ENCODE peak calls at places on chromosomes 7 and 10, in eight cellular contexts. One of them, this sample, is unnamed. For H3K36me3, the result is how much of the 10 kb centered on the place peaks cover.

GRCh38 chr10:35909291-35909690 is 267.2 kb upstream of the FZD8 start:
- DNase-seq in uterus: no peak
- DNase-seq in prostate gland: no peak
- DNase-seq in suprapubic skin: no peak
- DNase-seq in esophagus squamous epithelium: no peak
- DNase-seq in body of pancreas: no peak
- DNase-seq in right lobe of liver: no peak
- DNase-seq in sigmoid colon: no peak
- DNase-seq in this sample: no peak

GRCh38 chr10:132666733-132667612 is 119.0 kb downstream of the NKX6-2 start:
- DNase-seq in body of pancreas: no peak
- DNase-seq in esophagus squamous epithelium: no peak
- DNase-seq in right lobe of liver: no peak
- DNase-seq in sigmoid colon: no peak
- DNase-seq in uterus: no peak
- DNase-seq in suprapubic skin: no peak
- DNase-seq in prostate gland: no peak
- DNase-seq in this sample: no peak

GRCh38 chr7:104982308-104982755 is 31.7 kb upstream of the KMT2E start:
- DNase-seq in uterus: no peak
- DNase-seq in body of pancreas: no peak
- DNase-seq in right lobe of liver: no peak
- DNase-seq in esophagus squamous epithelium: no peak
- DNase-seq in suprapubic skin: no peak
- DNase-seq in sigmoid colon: no peak
- DNase-seq in prostate gland: no peak
- DNase-seq in this sample: no peak

GRCh38 chr10:27285093-27285492 is 44.5 kb upstream of the ACBD5 start:
- DNase-seq in uterus: no peak
- DNase-seq in suprapubic skin: no peak
- DNase-seq in sigmoid colon: no peak
- DNase-seq in esophagus squamous epithelium: no peak
- DNase-seq in body of pancreas: peak
- DNase-seq in prostate gland: no peak
- DNase-seq in right lobe of liver: no peak
- DNase-seq in this sample: no peak

GRCh38 chr10:101940916-101941315 is 97.3 kb upstream of the KCNIP2 start:
- DNase-seq in prostate gland: no peak
- DNase-seq in body of pancreas: no peak
- DNase-seq in right lobe of liver: no peak
- DNase-seq in esophagus squamous epithelium: no peak
- DNase-seq in uterus: no peak
- DNase-seq in suprapubic skin: no peak
- DNase-seq in sigmoid colon: no peak
- DNase-seq in this sample: no peak

GRCh38 chr7:77696643-77697534 is 630 bp downstream of the RSBN1L start:
- DNase-seq in body of pancreas: peak
- DNase-seq in uterus: peak
- DNase-seq in sigmoid colon: peak
- DNase-seq in prostate gland: peak
- DNase-seq in esophagus squamous epithelium: no peak
- DNase-seq in suprapubic skin: peak
- DNase-seq in right lobe of liver: peak
- DNase-seq in this sample: peak

GRCh38 chr7:154430640-154431039 is 378.4 kb downstream of the DPP6 start:
- DNase-seq in sigmoid colon: no peak
- DNase-seq in right lobe of liver: no peak
- DNase-seq in body of pancreas: no peak
- DNase-seq in suprapubic skin: no peak
- DNase-seq in esophagus squamous epithelium: no peak
- DNase-seq in uterus: no peak
- DNase-seq in prostate gland: no peak
- DNase-seq in this sample: peak

GRCh38 chr10:105044902-105045301 is 403.8 kb downstream of the SORCS3 start:
- DNase-seq in esophagus squamous epithelium: no peak
- DNase-seq in uterus: no peak
- DNase-seq in right lobe of liver: no peak
- DNase-seq in sigmoid colon: no peak
- DNase-seq in prostate gland: no peak
- DNase-seq in body of pancreas: no peak
- DNase-seq in suprapubic skin: no peak
- DNase-seq in this sample: no peak

GRCh38 chr10:5971886-5972285 is 5.5 kb downstream of the IL15RA start:
- DNase-seq in prostate gland: no peak
- DNase-seq in suprapubic skin: no peak
- DNase-seq in sigmoid colon: peak
- DNase-seq in right lobe of liver: no peak
- DNase-seq in uterus: no peak
- DNase-seq in body of pancreas: no peak
- DNase-seq in esophagus squamous epithelium: no peak
- DNase-seq in this sample: no peak

GRCh38 chr7:3243680-3244079 is 57.4 kb upstream of the SDK1 start:
- DNase-seq in prostate gland: no peak
- DNase-seq in sigmoid colon: no peak
- DNase-seq in right lobe of liver: no peak
- DNase-seq in suprapubic skin: no peak
- DNase-seq in body of pancreas: no peak
- DNase-seq in esophagus squamous epithelium: no peak
- DNase-seq in uterus: no peak
- DNase-seq in this sample: no peak

GRCh38 chr10:44383749-44384600 is 922 bp downstream of the CXCL12 start:
- DNase-seq in prostate gland: no peak
- DNase-seq in right lobe of liver: no peak
- DNase-seq in suprapubic skin: peak
- DNase-seq in body of pancreas: peak
- DNase-seq in esophagus squamous epithelium: no peak
- DNase-seq in uterus: peak
- DNase-seq in sigmoid colon: peak
- DNase-seq in this sample: no peak

GRCh38 chr10:94483970-94484369 is 61.6 kb upstream of the HELLS start:
- DNase-seq in right lobe of liver: no peak
- DNase-seq in esophagus squamous epithelium: no peak
- DNase-seq in prostate gland: no peak
- DNase-seq in suprapubic skin: no peak
- DNase-seq in body of pancreas: no peak
- DNase-seq in uterus: no peak
- DNase-seq in sigmoid colon: no peak
- DNase-seq in this sample: no peak

GRCh38 chr10:120511165-120511564 is 54.1 kb downstream of the PLPP4 start:
- DNase-seq in suprapubic skin: no peak
- DNase-seq in body of pancreas: no peak
- DNase-seq in esophagus squamous epithelium: no peak
- DNase-seq in prostate gland: no peak
- DNase-seq in sigmoid colon: no peak
- DNase-seq in right lobe of liver: no peak
- DNase-seq in uterus: no peak
- DNase-seq in this sample: no peak

GRCh38 chr10:50511512-50512213 is 112.1 kb downstream of the SGMS1 start:
- DNase-seq in prostate gland: no peak
- DNase-seq in sigmoid colon: no peak
- DNase-seq in right lobe of liver: no peak
- DNase-seq in uterus: no peak
- DNase-seq in suprapubic skin: no peak
- DNase-seq in esophagus squamous epithelium: no peak
- DNase-seq in body of pancreas: no peak
- DNase-seq in this sample: no peak

GRCh38 chr10:17782921-17783665 is 26.1 kb upstream of the MRC1 start:
- DNase-seq in sigmoid colon: no peak
- DNase-seq in suprapubic skin: no peak
- DNase-seq in right lobe of liver: no peak
- DNase-seq in body of pancreas: no peak
- DNase-seq in uterus: peak
- DNase-seq in esophagus squamous epithelium: no peak
- DNase-seq in prostate gland: no peak
- DNase-seq in this sample: peak

GRCh38 chr10:113540845-113541553 is 11.9 kb upstream of the HABP2 start:
- DNase-seq in body of pancreas: peak
- DNase-seq in prostate gland: no peak
- DNase-seq in esophagus squamous epithelium: no peak
- DNase-seq in uterus: no peak
- DNase-seq in right lobe of liver: peak
- DNase-seq in sigmoid colon: no peak
- DNase-seq in suprapubic skin: no peak
- DNase-seq in this sample: no peak

GRCh38 chr10:12483996-12484944 is 134.9 kb downstream of the CAMK1D start:
- DNase-seq in sigmoid colon: no peak
- DNase-seq in esophagus squamous epithelium: no peak
- DNase-seq in suprapubic skin: no peak
- DNase-seq in right lobe of liver: no peak
- DNase-seq in body of pancreas: no peak
- DNase-seq in prostate gland: no peak
- DNase-seq in uterus: no peak
- DNase-seq in this sample: no peak

GRCh38 chr7:119783799-119784198 is 489.2 kb upstream of the KCND2 start:
- DNase-seq in right lobe of liver: no peak
- DNase-seq in uterus: no peak
- DNase-seq in body of pancreas: no peak
- DNase-seq in sigmoid colon: no peak
- DNase-seq in suprapubic skin: no peak
- DNase-seq in esophagus squamous epithelium: no peak
- DNase-seq in prostate gland: no peak
- DNase-seq in this sample: no peak

GRCh38 chr10:25758041-25758457 is 176.0 kb upstream of the MYO3A start:
- DNase-seq in uterus: no peak
- DNase-seq in suprapubic skin: no peak
- DNase-seq in body of pancreas: peak
- DNase-seq in right lobe of liver: no peak
- DNase-seq in prostate gland: no peak
- DNase-seq in sigmoid colon: no peak
- DNase-seq in esophagus squamous epithelium: no peak
- DNase-seq in this sample: no peak

DNA sequence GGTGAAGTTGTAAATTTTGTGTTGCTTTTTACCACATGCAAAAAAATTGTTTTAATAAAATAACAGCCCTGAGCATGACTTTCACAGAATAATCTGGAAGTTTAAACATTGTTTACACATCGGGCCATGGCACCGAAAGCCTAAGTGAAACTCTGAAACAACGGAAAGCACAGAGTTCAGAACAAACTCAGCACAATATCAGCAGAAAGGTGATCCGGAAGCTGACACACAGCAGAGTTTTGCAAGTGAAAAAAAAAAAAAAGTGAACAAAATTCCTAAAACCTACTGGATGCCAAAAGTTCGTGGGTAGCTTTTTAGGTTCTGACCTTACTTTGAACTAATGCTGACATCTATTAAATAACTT is 39.8 kb downstream of the ELMO1 start:
- DNase-seq in prostate gland: no peak
- DNase-seq in body of pancreas: no peak
- DNase-seq in suprapubic skin: no peak
- DNase-seq in sigmoid colon: no peak
- DNase-seq in esophagus squamous epithelium: no peak
- DNase-seq in right lobe of liver: no peak
- DNase-seq in uterus: no peak
- DNase-seq in this sample: no peak
- TF ChIP-seq POLR2A in prostate gland: no peak
- TF ChIP-seq POLR2A in body of pancreas: no peak
- TF ChIP-seq POLR2A in suprapubic skin: no peak
- TF ChIP-seq POLR2A in sigmoid colon: no peak
- TF ChIP-seq POLR2A in esophagus squamous epithelium: no peak
- TF ChIP-seq POLR2A in right lobe of liver: no peak
- TF ChIP-seq POLR2A in uterus: no peak
- TF ChIP-seq POLR2A in this sample: no peak

GRCh38 chr7:116796471-116796870 is 65.9 kb upstream of the CAPZA2 start:
- DNase-seq in suprapubic skin: no peak
- DNase-seq in prostate gland: no peak
- DNase-seq in right lobe of liver: no peak
- DNase-seq in body of pancreas: no peak
- DNase-seq in sigmoid colon: no peak
- DNase-seq in esophagus squamous epithelium: no peak
- DNase-seq in uterus: no peak
- DNase-seq in this sample: no peak

GRCh38 chr7:116793795-116794360 is 68.5 kb upstream of the CAPZA2 start:
- DNase-seq in esophagus squamous epithelium: no peak
- DNase-seq in uterus: no peak
- DNase-seq in sigmoid colon: no peak
- DNase-seq in prostate gland: no peak
- DNase-seq in body of pancreas: no peak
- DNase-seq in suprapubic skin: no peak
- DNase-seq in right lobe of liver: no peak
- DNase-seq in this sample: no peak

GRCh38 chr7:116790025-116790424 is 72.4 kb upstream of the CAPZA2 start:
- DNase-seq in suprapubic skin: no peak
- DNase-seq in body of pancreas: no peak
- DNase-seq in esophagus squamous epithelium: no peak
- DNase-seq in right lobe of liver: no peak
- DNase-seq in uterus: no peak
- DNase-seq in sigmoid colon: no peak
- DNase-seq in prostate gland: no peak
- DNase-seq in this sample: no peak

GRCh38 chr7:116788542-116789197 is 73.7 kb upstream of the CAPZA2 start:
- DNase-seq in sigmoid colon: no peak
- DNase-seq in right lobe of liver: no peak
- DNase-seq in body of pancreas: no peak
- DNase-seq in suprapubic skin: no peak
- DNase-seq in esophagus squamous epithelium: no peak
- DNase-seq in uterus: no peak
- DNase-seq in prostate gland: no peak
- DNase-seq in this sample: no peak

GRCh38 chr7:116792813-116793212 is 69.6 kb upstream of the CAPZA2 start:
- DNase-seq in suprapubic skin: no peak
- DNase-seq in prostate gland: no peak
- DNase-seq in esophagus squamous epithelium: no peak
- DNase-seq in body of pancreas: no peak
- DNase-seq in sigmoid colon: no peak
- DNase-seq in right lobe of liver: no peak
- DNase-seq in uterus: no peak
- DNase-seq in this sample: no peak
- H3K36me3 ChIP-seq in suprapubic skin: under half
- H3K36me3 ChIP-seq in prostate gland: under half
- H3K36me3 ChIP-seq in esophagus squamous epithelium: under half
- H3K36me3 ChIP-seq in body of pancreas: under half
- H3K36me3 ChIP-seq in sigmoid colon: under half
- H3K36me3 ChIP-seq in right lobe of liver: under half
- H3K36me3 ChIP-seq in uterus: under half
- H3K36me3 ChIP-seq in this sample: under half

GRCh38 chr7:131630427-131630826 is 74.0 kb upstream of the PODXL start:
- DNase-seq in body of pancreas: no peak
- DNase-seq in sigmoid colon: no peak
- DNase-seq in uterus: no peak
- DNase-seq in suprapubic skin: no peak
- DNase-seq in right lobe of liver: no peak
- DNase-seq in esophagus squamous epithelium: no peak
- DNase-seq in prostate gland: no peak
- DNase-seq in this sample: no peak
- TF ChIP-seq POLR2A in body of pancreas: no peak
- TF ChIP-seq POLR2A in sigmoid colon: no peak
- TF ChIP-seq POLR2A in uterus: no peak
- TF ChIP-seq POLR2A in suprapubic skin: no peak
- TF ChIP-seq POLR2A in right lobe of liver: no peak
- TF ChIP-seq POLR2A in esophagus squamous epithelium: no peak
- TF ChIP-seq POLR2A in prostate gland: no peak
- TF ChIP-seq POLR2A in this sample: no peak

DNA sequence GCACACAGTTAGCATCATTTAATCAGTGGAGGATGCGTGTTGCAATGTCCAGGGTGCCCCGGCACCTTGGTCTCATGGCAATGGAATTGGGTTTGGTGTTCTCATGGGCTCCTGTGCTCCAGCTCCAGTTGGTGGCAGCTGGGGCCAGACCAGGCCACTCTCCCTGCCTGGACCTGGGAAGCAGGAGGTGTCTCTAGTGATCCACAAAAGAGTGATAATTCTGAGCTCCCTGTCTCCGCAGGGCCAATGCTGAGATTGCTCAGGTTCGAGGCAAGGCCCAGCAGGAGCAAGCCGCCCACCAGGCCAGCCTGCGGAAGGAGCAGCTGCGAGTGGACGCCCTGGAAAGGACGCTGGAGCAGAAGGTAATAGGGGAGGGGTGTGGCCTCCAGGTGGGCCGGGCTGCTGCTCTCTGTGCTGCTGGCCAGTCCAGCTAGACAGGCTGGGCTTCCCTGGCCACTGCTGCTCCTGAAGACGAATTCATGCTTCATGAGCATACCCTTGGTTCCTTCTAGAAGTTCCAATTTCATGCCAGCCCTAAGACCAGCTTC is 21.7 kb upstream of the BTBD16 start:
- DNase-seq in prostate gland: peak
- DNase-seq in body of pancreas: no peak
- DNase-seq in suprapubic skin: no peak
- DNase-seq in esophagus squamous epithelium: no peak
- DNase-seq in uterus: no peak
- DNase-seq in right lobe of liver: no peak
- DNase-seq in sigmoid colon: peak
- DNase-seq in this sample: no peak
- H3K36me3 ChIP-seq in prostate gland: under half
- H3K36me3 ChIP-seq in body of pancreas: under half
- H3K36me3 ChIP-seq in suprapubic skin: half or more
- H3K36me3 ChIP-seq in esophagus squamous epithelium: under half
- H3K36me3 ChIP-seq in uterus: under half
- H3K36me3 ChIP-seq in right lobe of liver: under half
- H3K36me3 ChIP-seq in sigmoid colon: under half
- H3K36me3 ChIP-seq in this sample: under half

This sample was measured in gastrocnemius medialis.